ENCODE peak calls at places on chromosomes 7 and 10, in six cellular contexts. J is omental fat pad, T is GM04504, L is NCI-H1105, F is fibroblast of pulmonary artery, N is AG04450. Z is an unnamed sample.

GRCh38 chr7:91165846-91166230 is 98.4 kb upstream of the FZD1 start:
- DNase-seq in J (no peak), T (no peak), L (no peak), F (no peak), N (no peak), Z (peak; percentile 35)

GRCh38 chr10:70354566-70355233 is 27.7 kb downstream of the LRRC20 start:
- DNase-seq in J (no peak), T (no peak), L (no peak), F (no peak), N (no peak), Z (no peak)

GRCh38 chr10:71963351-71963755 is 842 bp upstream of the CHST3 start:
- DNase-seq in J (no peak), T (no peak), L (no peak), F (peak; percentile 47), N (no peak), Z (peak; percentile 55)

GRCh38 chr7:96236198-96237039 is 85.5 kb downstream of the SLC25A13 start:
- DNase-seq in J (no peak), T (no peak), L (peak; percentile 67), F (peak; percentile 97), N (peak; percentile 88), Z (peak; percentile 97)

GRCh38 chr10:133336131-133337078 is at the start of gene CALY:
- DNase-seq in J (no peak), T (no peak), L (no peak), F (no peak), N (no peak), Z (no peak)

GRCh38 chr7:41188163-41189130 is 514.4 kb downstream of the INHBA start:
- DNase-seq in J (no peak), T (peak; percentile 52), L (no peak), F (peak; percentile 59), N (peak; percentile 37), Z (peak; percentile 71)

GRCh38 chr10:133464582-133465031 is 10.9 kb downstream of the SCART1 start:
- DNase-seq in J (peak; percentile 12), T (no peak), L (no peak), F (no peak), N (no peak), Z (no peak)

GRCh38 chr7:157432541-157432956 is 95.7 kb downstream of the DNAJB6 start:
- DNase-seq in J (no peak), T (no peak), L (peak; percentile 60), F (peak; percentile 78), N (peak; percentile 26), Z (peak; percentile 61)

GRCh38 chr7:70072220-70072619 is 473.9 kb downstream of the AUTS2 start:
- DNase-seq in J (no peak), T (no peak), L (no peak), F (peak; percentile 24), N (no peak), Z (peak; percentile 66)

GRCh38 chr10:102645388-102645740 is 1.1 kb downstream of the TRIM8 start:
- DNase-seq in J (peak; percentile 54), T (no peak), L (no peak), F (peak; percentile 57), N (no peak), Z (peak; percentile 72)

Z was measured in fibroblast of mammary gland.